ENCODE peak calls at places on chromosome 9, in nine cellular contexts. L is CD8-positive, alpha-beta memory T cell; C is IMR-90; D is heart left ventricle; G is Karpas-422; P is right atrium auricular region; T is sigmoid colon; I is fibroblast of lung; E is psoas muscle. O is an unnamed sample. For H3K4me1, the result is how much of the 10 kb centered on the place peaks cover.

GRCh38 chr9:131475956-131476776 is 26.6 kb upstream of the POMT1 start:
- DNase-seq in L (no peak), P (no peak), C (no peak), T (peak), I (no peak), D (no peak), E (no peak), G (no peak), O (no peak)

GRCh38 chr9:127128341-127129072 is 6.1 kb upstream of the ANGPTL2 start:
- DNase-seq in L (no peak), C (peak), E (peak), P (peak), G (no peak), T (peak), I (peak), D (no peak), O (no peak)

GRCh38 chr9:6873862-6874261 is 116.1 kb downstream of the KDM4C start:
- DNase-seq in I (peak), E (no peak), P (no peak), T (no peak), G (no peak), C (peak), L (no peak), D (no peak), O (peak)

GRCh38 chr9:132630116-132630515 is 39.7 kb downstream of the DDX31 start:
- DNase-seq in C (no peak), T (no peak), D (no peak), P (no peak), L (no peak), E (no peak), G (no peak), I (no peak), O (no peak)

GRCh38 chr9:5626727-5627634 is 1.9 kb upstream of the RIC1 start:
- DNase-seq in T (no peak), D (no peak), C (peak), G (peak), I (peak), L (no peak), E (peak), P (peak), O (peak)

GRCh38 chr9:69168709-69169217 is 5.3 kb upstream of the TJP2 start:
- DNase-seq in T (no peak), P (no peak), I (peak), D (no peak), E (no peak), G (no peak), C (peak), L (no peak), O (peak)

GRCh38 chr9:87062706-87063105 is 115.4 kb upstream of the GAS1 start:
- DNase-seq in L (no peak), I (no peak), P (no peak), T (no peak), C (no peak), G (no peak), D (no peak), E (no peak), O (peak)

GRCh38 chr9:21239917-21240316 is at the start of gene IFNA14:
- DNase-seq in L (no peak), P (no peak), I (no peak), C (no peak), T (no peak), G (no peak), E (no peak), D (no peak), O (no peak)

GRCh38 chr9:129322022-129322621 is 144.1 kb upstream of the IER5L start:
- DNase-seq in P (peak), T (peak), I (no peak), G (no peak), C (no peak), L (no peak), E (no peak), D (no peak), O (no peak)

GRCh38 chr9:121369595-121370265 is at the start of gene STOM:
- DNase-seq in L (peak), T (peak), I (peak), D (peak), G (peak), E (peak), P (peak), C (peak), O (no peak)

GRCh38 chr9:107782381-107782780 is 292.8 kb upstream of the KLF4 start:
- DNase-seq in I (peak), T (no peak), C (peak), D (no peak), L (no peak), E (no peak), G (no peak), P (no peak), O (no peak)

GRCh38 chr9:113578877-113579269 is 115.3 kb downstream of the RGS3 start:
- DNase-seq in D (peak), I (peak), E (no peak), T (no peak), C (peak), L (peak), G (peak), P (peak), O (no peak)

GRCh38 chr9:23938908-23939307 is 112.9 kb upstream of the ELAVL2 start:
- DNase-seq in C (no peak), I (no peak), P (no peak), L (no peak), T (no peak), G (no peak), D (no peak), E (no peak), O (no peak)

GRCh38 chr9:23933348-23933747 is 107.3 kb upstream of the ELAVL2 start:
- DNase-seq in T (no peak), G (no peak), D (no peak), C (no peak), L (no peak), P (no peak), E (no peak), I (no peak), O (no peak)

DNA sequence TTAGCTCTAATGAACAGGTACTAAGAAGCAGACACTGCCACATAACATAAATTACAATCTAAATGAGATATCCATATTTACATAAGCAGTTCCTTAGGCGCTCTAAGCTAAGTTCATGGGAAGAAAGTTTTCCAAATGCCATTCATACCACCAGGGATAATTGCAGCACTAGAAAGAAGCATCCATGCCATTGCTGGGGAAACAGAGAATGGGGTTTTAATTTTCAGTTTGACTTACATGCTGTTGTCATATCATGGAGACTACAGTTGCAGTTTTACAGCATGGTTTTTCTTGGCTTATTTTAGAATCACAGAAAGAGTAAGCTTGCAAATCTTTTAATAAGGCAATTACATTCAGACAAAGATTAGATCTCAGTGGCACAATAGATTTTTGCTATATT is 108.3 kb upstream of the ELAVL2 start:
- DNase-seq in P (no peak), L (no peak), E (no peak), D (no peak), I (no peak), G (no peak), T (no peak), C (no peak), O (no peak)
- H3K4me1 ChIP-seq in P (under half), L (under half), E (under half), D (under half), I (under half), G (under half), T (under half), C (under half), O (under half)

DNA sequence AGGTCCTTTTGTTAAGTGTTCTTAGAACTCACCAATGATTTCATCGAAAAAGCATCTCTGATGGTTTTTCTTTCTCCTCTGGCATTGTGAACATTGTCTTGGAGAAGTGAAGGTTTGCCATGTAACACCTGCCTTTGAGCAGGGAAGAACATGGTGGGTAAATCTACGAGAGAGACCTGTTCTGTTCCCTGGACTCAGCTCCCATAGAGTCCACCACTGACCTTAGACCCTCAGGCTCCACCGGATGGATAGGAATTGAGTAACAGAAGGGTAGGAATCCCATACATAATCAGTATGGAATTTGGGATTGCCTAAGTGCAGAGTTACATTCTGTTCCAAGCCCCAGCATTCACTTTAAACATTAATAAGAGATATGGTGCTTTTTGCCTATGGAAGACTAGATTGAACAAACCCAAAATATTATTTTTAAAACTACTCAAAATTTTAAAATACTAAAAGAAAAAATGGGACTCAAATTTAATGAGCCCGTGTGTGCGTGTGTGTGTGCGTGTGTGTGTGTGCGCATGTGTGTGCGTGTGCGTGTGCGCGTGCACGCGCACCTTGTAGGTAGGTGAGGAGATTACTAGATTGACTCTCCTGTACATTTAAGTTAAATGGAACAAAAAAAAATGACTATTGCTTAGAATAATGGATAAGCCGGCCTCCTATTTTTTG is 92.0 kb downstream of the C9orf152 start:
- DNase-seq in C (peak), G (no peak), D (no peak), P (no peak), I (peak), T (no peak), L (no peak), E (no peak), O (peak)
- H3K4me1 ChIP-seq in C (under half), G (under half), D (under half), P (under half), I (under half), T (under half), L (under half), E (under half), O (under half)

GRCh38 chr9:23774266-23774665 is 51.8 kb downstream of the ELAVL2 start:
- DNase-seq in I (no peak), C (no peak), P (no peak), E (no peak), D (no peak), T (no peak), L (no peak), G (no peak), O (no peak)

GRCh38 chr9:23772384-23772783 is 53.7 kb downstream of the ELAVL2 start:
- DNase-seq in E (no peak), D (no peak), T (no peak), L (no peak), G (no peak), I (no peak), P (no peak), C (no peak), O (no peak)

GRCh38 chr9:23777328-23777727 is 48.7 kb downstream of the ELAVL2 start:
- DNase-seq in T (no peak), L (no peak), D (no peak), I (no peak), C (no peak), E (no peak), P (no peak), G (no peak), O (no peak)

GRCh38 chr9:23779220-23779619 is 46.8 kb downstream of the ELAVL2 start:
- DNase-seq in I (no peak), L (no peak), E (no peak), G (no peak), C (no peak), D (no peak), T (no peak), P (no peak), O (peak)

GRCh38 chr9:23775549-23775948 is 50.5 kb downstream of the ELAVL2 start:
- DNase-seq in C (no peak), I (no peak), T (no peak), G (no peak), L (no peak), D (no peak), P (no peak), E (no peak), O (no peak)
- H3K4me1 ChIP-seq in C (under half), I (under half), T (under half), G (under half), L (under half), D (under half), P (under half), E (under half), O (under half)

DNA sequence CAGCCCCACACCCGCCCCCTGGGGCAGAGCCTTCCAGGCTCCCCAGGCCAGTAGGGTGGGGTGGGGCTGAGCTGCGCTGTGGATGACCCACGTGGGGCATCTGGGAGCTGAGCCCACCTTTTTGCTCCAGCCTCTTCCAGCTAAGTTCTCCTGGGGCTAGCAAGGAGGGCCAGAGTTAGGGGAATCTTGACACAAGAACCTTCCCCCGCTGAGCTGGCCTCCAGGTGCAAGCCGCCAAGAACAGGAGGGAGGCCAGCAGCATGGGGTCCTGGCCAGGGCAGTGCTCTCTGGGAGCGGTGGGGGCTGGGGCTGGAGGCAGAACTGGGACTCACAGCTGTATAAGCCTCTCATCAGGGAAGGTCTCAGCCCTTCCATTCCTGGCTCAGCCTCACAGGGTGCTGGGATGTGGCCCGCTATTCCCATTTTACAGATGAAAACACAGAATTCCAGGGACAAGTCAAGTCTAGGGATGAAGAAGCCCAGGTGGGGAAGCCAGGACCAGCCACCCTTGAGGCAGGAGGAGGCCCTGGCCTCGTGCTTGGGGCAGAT is 21.5 kb downstream of the SARDH start:
- DNase-seq in E (peak), D (peak), G (no peak), C (no peak), I (no peak), L (no peak), T (peak), P (peak), O (no peak)
- H3K4me1 ChIP-seq in E (under half), D (under half), G (under half), C (under half), I (under half), L (under half), T (under half), P (under half), O (under half)

GRCh38 chr9:134386951-134387831 is 60.9 kb downstream of the RXRA start:
- DNase-seq in L (no peak), T (peak), G (no peak), C (peak), D (no peak), E (no peak), I (peak), P (no peak), O (no peak)
- H3K4me1 ChIP-seq in L (under half), T (under half), G (under half), C (under half), D (under half), E (half or more), I (under half), P (under half), O (under half)

GRCh38 chr9:26603637-26604036 is 289.0 kb downstream of the CAAP1 start:
- DNase-seq in D (no peak), G (no peak), L (no peak), T (no peak), C (no peak), E (no peak), I (no peak), P (no peak), O (no peak)
- H3K4me1 ChIP-seq in D (under half), G (under half), L (under half), T (under half), C (under half), E (under half), I (under half), P (under half), O (under half)

DNA sequence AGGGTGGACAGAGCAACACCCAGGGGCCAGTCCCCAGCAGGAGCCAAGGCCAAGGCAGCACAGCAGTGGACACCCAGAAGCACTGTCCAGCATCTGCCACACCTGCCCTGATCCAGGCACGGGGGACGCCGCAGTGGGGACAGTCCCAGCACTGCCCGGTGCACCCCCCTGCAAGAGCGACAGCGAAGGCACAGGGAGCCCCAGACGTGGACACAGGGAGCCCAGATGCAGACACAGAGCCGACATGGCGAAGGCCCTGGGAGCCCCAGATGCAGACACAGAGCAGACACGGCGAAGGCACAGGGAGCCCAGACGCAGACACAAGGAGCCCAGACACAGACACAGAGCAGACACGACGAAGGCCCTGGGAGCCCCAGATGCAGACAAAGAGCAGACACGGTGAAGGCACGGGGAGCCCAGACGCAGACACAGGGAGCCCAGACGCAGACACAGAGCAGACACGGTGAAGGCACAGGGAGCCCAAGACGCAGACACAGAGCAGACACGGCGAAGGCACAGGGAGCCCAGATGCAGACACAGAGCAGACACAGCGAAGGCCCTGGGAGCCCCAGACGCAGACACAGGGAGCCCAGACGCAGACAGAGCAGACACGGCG is 4.3 kb downstream of the ANAPC2 start:
- DNase-seq in E (no peak), P (no peak), D (no peak), T (no peak), I (no peak), L (no peak), C (no peak), G (no peak), O (no peak)
- H3K4me1 ChIP-seq in E (under half), P (under half), D (under half), T (under half), I (under half), L (under half), C (under half), G (under half), O (under half)

GRCh38 chr9:105291422-105291859 is 47.0 kb downstream of the SLC44A1 start:
- DNase-seq in P (no peak), D (no peak), E (no peak), L (no peak), I (no peak), T (no peak), C (no peak), G (no peak), O (no peak)

GRCh38 chr9:105295986-105296385 is 51.5 kb downstream of the SLC44A1 start:
- DNase-seq in T (no peak), G (no peak), C (no peak), I (peak), P (no peak), E (no peak), L (no peak), D (no peak), O (peak)

GRCh38 chr9:105295151-105295550 is 50.7 kb downstream of the SLC44A1 start:
- DNase-seq in D (no peak), L (no peak), C (no peak), T (no peak), G (no peak), P (no peak), E (no peak), I (no peak), O (no peak)

GRCh38 chr9:105291938-105292337 is 47.5 kb downstream of the SLC44A1 start:
- DNase-seq in D (no peak), I (no peak), G (no peak), P (no peak), T (no peak), L (no peak), E (no peak), C (no peak), O (peak)

GRCh38 chr9:105293408-105293807 is 49.0 kb downstream of the SLC44A1 start:
- DNase-seq in I (no peak), P (no peak), C (no peak), G (no peak), D (no peak), T (no peak), E (no peak), L (no peak), O (no peak)
- H3K4me1 ChIP-seq in I (under half), P (under half), C (under half), G (under half), D (under half), T (under half), E (under half), L (under half), O (half or more)

O was measured in cardiac muscle cell.